ENCODE peak calls at places on chromosomes 2 and 18, in five cellular contexts. One of them, this sample, is unnamed.

GRCh38 chr2:144320491-144320890 is 199.4 kb downstream of the ZEB2 start:
- DNase-seq in psoas muscle: no peak
- DNase-seq in epithelial cell of esophagus: peak
- DNase-seq in choroid plexus epithelial cell: peak
- DNase-seq in dorsolateral prefrontal cortex: peak
- DNase-seq in this sample: peak

GRCh38 chr2:96685285-96685591 is 42.7 kb downstream of the FER1L5 start:
- DNase-seq in dorsolateral prefrontal cortex: no peak
- DNase-seq in psoas muscle: no peak
- DNase-seq in epithelial cell of esophagus: no peak
- DNase-seq in choroid plexus epithelial cell: no peak
- DNase-seq in this sample: no peak

GRCh38 chr2:135974036-135974435 is 11.4 kb downstream of the DARS1 start:
- DNase-seq in psoas muscle: no peak
- DNase-seq in epithelial cell of esophagus: no peak
- DNase-seq in dorsolateral prefrontal cortex: no peak
- DNase-seq in choroid plexus epithelial cell: no peak
- DNase-seq in this sample: no peak

GRCh38 chr2:1051075-1051474 is 100.4 kb downstream of the SNTG2 start:
- DNase-seq in psoas muscle: no peak
- DNase-seq in epithelial cell of esophagus: no peak
- DNase-seq in dorsolateral prefrontal cortex: no peak
- DNase-seq in choroid plexus epithelial cell: peak
- DNase-seq in this sample: no peak

GRCh38 chr2:125405816-125406215 is 1250.1 kb upstream of the GYPC start:
- DNase-seq in psoas muscle: no peak
- DNase-seq in choroid plexus epithelial cell: peak
- DNase-seq in dorsolateral prefrontal cortex: no peak
- DNase-seq in epithelial cell of esophagus: peak
- DNase-seq in this sample: peak

GRCh38 chr2:236735742-236736360 is 166.2 kb downstream of the ACKR3 start:
- DNase-seq in dorsolateral prefrontal cortex: no peak
- DNase-seq in choroid plexus epithelial cell: no peak
- DNase-seq in epithelial cell of esophagus: no peak
- DNase-seq in psoas muscle: no peak
- DNase-seq in this sample: no peak

GRCh38 chr18:42813570-42813969 is 301.9 kb downstream of the RIT2 start:
- DNase-seq in psoas muscle: no peak
- DNase-seq in dorsolateral prefrontal cortex: no peak
- DNase-seq in choroid plexus epithelial cell: no peak
- DNase-seq in epithelial cell of esophagus: no peak
- DNase-seq in this sample: peak

GRCh38 chr18:40841473-40841872 is 1113.6 kb upstream of the PIK3C3 start:
- DNase-seq in epithelial cell of esophagus: peak
- DNase-seq in dorsolateral prefrontal cortex: no peak
- DNase-seq in choroid plexus epithelial cell: peak
- DNase-seq in psoas muscle: no peak
- DNase-seq in this sample: peak

GRCh38 chr2:207085110-207085509 is 80.6 kb downstream of the KLF7 start:
- DNase-seq in choroid plexus epithelial cell: no peak
- DNase-seq in dorsolateral prefrontal cortex: no peak
- DNase-seq in psoas muscle: no peak
- DNase-seq in epithelial cell of esophagus: no peak
- DNase-seq in this sample: no peak

GRCh38 chr18:45330170-45330594 is 285.1 kb upstream of the SLC14A2 start:
- DNase-seq in dorsolateral prefrontal cortex: no peak
- DNase-seq in choroid plexus epithelial cell: no peak
- DNase-seq in epithelial cell of esophagus: no peak
- DNase-seq in psoas muscle: peak
- DNase-seq in this sample: no peak

GRCh38 chr2:74567862-74568261 is 13.3 kb downstream of the DOK1 start:
- DNase-seq in psoas muscle: no peak
- DNase-seq in choroid plexus epithelial cell: peak
- DNase-seq in dorsolateral prefrontal cortex: no peak
- DNase-seq in epithelial cell of esophagus: peak
- DNase-seq in this sample: peak

GRCh38 chr2:45323344-45323743 is 287.7 kb downstream of the SRBD1 start:
- DNase-seq in epithelial cell of esophagus: no peak
- DNase-seq in choroid plexus epithelial cell: no peak
- DNase-seq in psoas muscle: no peak
- DNase-seq in dorsolateral prefrontal cortex: no peak
- DNase-seq in this sample: no peak

GRCh38 chr2:3442185-3442584 is 62.7 kb downstream of the TRAPPC12 start:
- DNase-seq in choroid plexus epithelial cell: no peak
- DNase-seq in dorsolateral prefrontal cortex: no peak
- DNase-seq in epithelial cell of esophagus: no peak
- DNase-seq in psoas muscle: no peak
- DNase-seq in this sample: no peak

GRCh38 chr2:3441465-3441864 is 62.0 kb downstream of the TRAPPC12 start:
- DNase-seq in psoas muscle: no peak
- DNase-seq in choroid plexus epithelial cell: no peak
- DNase-seq in epithelial cell of esophagus: no peak
- DNase-seq in dorsolateral prefrontal cortex: no peak
- DNase-seq in this sample: no peak

GRCh38 chr2:3445891-3446290 is 66.4 kb downstream of the TRAPPC12 start:
- DNase-seq in dorsolateral prefrontal cortex: no peak
- DNase-seq in psoas muscle: no peak
- DNase-seq in choroid plexus epithelial cell: no peak
- DNase-seq in epithelial cell of esophagus: no peak
- DNase-seq in this sample: no peak

GRCh38 chr2:3443083-3443482 is 63.6 kb downstream of the TRAPPC12 start:
- DNase-seq in choroid plexus epithelial cell: no peak
- DNase-seq in epithelial cell of esophagus: no peak
- DNase-seq in dorsolateral prefrontal cortex: no peak
- DNase-seq in psoas muscle: no peak
- DNase-seq in this sample: no peak

DNA sequence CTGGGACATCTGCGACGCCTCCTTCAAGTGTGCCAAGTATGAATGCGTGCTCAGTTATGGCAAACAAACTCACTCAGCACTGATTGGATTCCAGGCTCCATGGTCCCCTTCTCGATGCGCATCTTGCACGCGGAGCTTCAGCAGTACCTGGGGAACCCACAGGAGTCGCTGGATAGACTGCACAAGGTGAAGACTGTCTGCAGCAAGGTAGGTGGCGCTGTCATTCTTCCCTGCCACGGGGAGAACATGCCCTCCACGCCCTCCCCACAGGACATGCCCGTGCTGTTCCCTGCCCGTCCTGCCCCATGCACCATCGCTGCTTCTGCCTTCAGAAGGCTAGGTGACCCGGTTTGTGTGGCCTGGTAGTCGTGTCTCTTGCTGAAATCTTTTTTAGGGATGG is 64.2 kb downstream of the TRAPPC12 start:
- DNase-seq in psoas muscle: no peak
- DNase-seq in epithelial cell of esophagus: peak
- DNase-seq in choroid plexus epithelial cell: no peak
- DNase-seq in dorsolateral prefrontal cortex: no peak
- DNase-seq in this sample: no peak
- TF ChIP-seq CTCF in psoas muscle: no peak
- TF ChIP-seq CTCF in epithelial cell of esophagus: no peak
- TF ChIP-seq CTCF in choroid plexus epithelial cell: no peak
- TF ChIP-seq CTCF in dorsolateral prefrontal cortex: no peak
- TF ChIP-seq CTCF in this sample: no peak

DNA sequence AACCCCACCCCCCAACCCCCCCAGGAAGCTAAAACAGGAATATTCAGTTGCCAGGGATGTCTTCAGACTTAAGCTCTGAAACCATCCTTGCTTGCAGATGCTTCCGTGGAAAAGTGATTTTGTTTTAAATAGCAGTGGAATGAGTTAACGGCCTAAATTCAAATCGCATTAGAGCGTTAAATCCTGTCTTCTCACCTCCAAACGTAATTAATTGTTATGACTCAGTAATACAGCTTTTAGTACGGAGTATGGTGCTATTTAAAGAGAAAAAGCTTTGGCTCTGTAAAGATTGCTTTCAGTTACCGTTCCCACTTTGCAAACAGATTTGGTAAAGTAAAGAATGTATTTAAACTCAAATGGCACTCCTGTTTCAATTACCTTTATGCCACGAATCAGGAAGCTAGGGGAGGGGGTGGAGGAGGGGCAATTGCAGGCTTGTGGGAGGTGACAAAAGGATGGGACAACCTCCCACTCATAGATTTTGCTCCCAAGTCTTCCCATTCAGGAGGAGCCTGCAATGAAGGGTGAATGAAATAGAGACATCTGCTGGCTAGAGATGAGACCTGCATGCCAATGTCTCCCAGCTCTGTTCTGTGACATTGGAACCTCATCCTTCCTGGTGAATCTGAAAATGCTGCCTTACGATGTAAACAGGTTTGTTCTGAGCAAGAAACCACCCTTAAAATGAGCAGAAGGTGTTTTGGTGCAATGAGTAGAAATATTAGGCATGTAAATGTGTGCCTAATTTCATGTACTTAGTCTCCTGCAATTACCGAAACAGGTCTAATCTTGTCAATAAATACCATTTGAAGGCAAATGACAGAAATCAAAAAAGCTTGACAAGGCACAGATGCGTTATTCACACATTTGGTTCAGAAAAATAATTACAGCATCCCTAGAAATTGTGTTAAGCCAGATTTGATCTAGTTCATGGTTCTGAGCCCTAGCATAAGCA is 2.6 kb upstream of the PID1 start:
- DNase-seq in epithelial cell of esophagus: peak
- DNase-seq in psoas muscle: no peak
- DNase-seq in dorsolateral prefrontal cortex: no peak
- DNase-seq in choroid plexus epithelial cell: peak
- DNase-seq in this sample: peak
- TF ChIP-seq CTCF in epithelial cell of esophagus: peak
- TF ChIP-seq CTCF in psoas muscle: peak
- TF ChIP-seq CTCF in dorsolateral prefrontal cortex: peak
- TF ChIP-seq CTCF in choroid plexus epithelial cell: peak
- TF ChIP-seq CTCF in this sample: peak

GRCh38 chr2:104033399-104033798 is 820.5 kb upstream of the POU3F3 start:
- DNase-seq in dorsolateral prefrontal cortex: no peak
- DNase-seq in epithelial cell of esophagus: peak
- DNase-seq in choroid plexus epithelial cell: peak
- DNase-seq in psoas muscle: no peak
- DNase-seq in this sample: peak
- TF ChIP-seq CTCF in dorsolateral prefrontal cortex: peak
- TF ChIP-seq CTCF in epithelial cell of esophagus: peak
- TF ChIP-seq CTCF in choroid plexus epithelial cell: peak
- TF ChIP-seq CTCF in psoas muscle: no peak
- TF ChIP-seq CTCF in this sample: peak

GRCh38 chr2:218217366-218218309 is 649 bp downstream of the ARPC2 start:
- DNase-seq in choroid plexus epithelial cell: no peak
- DNase-seq in psoas muscle: peak
- DNase-seq in dorsolateral prefrontal cortex: peak
- DNase-seq in epithelial cell of esophagus: peak
- DNase-seq in this sample: peak
- TF ChIP-seq CTCF in choroid plexus epithelial cell: no peak
- TF ChIP-seq CTCF in psoas muscle: no peak
- TF ChIP-seq CTCF in dorsolateral prefrontal cortex: no peak
- TF ChIP-seq CTCF in epithelial cell of esophagus: no peak
- TF ChIP-seq CTCF in this sample: no peak

GRCh38 chr18:27004056-27004829 is 138.7 kb upstream of the AQP4 start:
- DNase-seq in dorsolateral prefrontal cortex: no peak
- DNase-seq in psoas muscle: no peak
- DNase-seq in choroid plexus epithelial cell: peak
- DNase-seq in epithelial cell of esophagus: peak
- DNase-seq in this sample: peak
- TF ChIP-seq CTCF in dorsolateral prefrontal cortex: peak
- TF ChIP-seq CTCF in psoas muscle: peak
- TF ChIP-seq CTCF in choroid plexus epithelial cell: peak
- TF ChIP-seq CTCF in epithelial cell of esophagus: peak
- TF ChIP-seq CTCF in this sample: peak

GRCh38 chr2:53018830-53019425 is 748.7 kb upstream of the CHAC2 start:
- DNase-seq in psoas muscle: no peak
- DNase-seq in choroid plexus epithelial cell: peak
- DNase-seq in dorsolateral prefrontal cortex: no peak
- DNase-seq in epithelial cell of esophagus: no peak
- DNase-seq in this sample: peak
- TF ChIP-seq CTCF in psoas muscle: no peak
- TF ChIP-seq CTCF in choroid plexus epithelial cell: peak
- TF ChIP-seq CTCF in dorsolateral prefrontal cortex: no peak
- TF ChIP-seq CTCF in epithelial cell of esophagus: no peak
- TF ChIP-seq CTCF in this sample: peak

DNA sequence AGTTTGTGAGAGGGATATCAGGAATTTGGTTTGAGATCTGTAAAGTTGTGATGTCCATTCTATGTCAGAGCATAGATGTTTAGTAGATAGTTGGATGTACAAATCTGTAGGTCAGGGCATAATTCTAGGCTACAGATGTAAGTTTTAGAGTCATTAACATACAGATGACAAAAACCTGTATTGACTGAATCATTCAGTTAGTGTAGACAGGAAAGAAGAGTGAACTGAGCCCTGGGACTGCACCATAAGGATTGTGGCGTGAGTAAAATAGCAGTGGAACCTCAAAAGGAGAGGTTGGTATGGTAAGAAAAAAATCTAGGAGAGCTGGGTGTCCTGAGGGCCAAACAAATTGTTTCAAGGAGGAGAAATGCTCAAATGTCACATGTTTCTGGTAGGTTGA is 73.1 kb upstream of the RPRM start:
- DNase-seq in dorsolateral prefrontal cortex: no peak
- DNase-seq in choroid plexus epithelial cell: no peak
- DNase-seq in epithelial cell of esophagus: no peak
- DNase-seq in psoas muscle: no peak
- DNase-seq in this sample: no peak
- TF ChIP-seq CTCF in dorsolateral prefrontal cortex: no peak
- TF ChIP-seq CTCF in choroid plexus epithelial cell: no peak
- TF ChIP-seq CTCF in epithelial cell of esophagus: no peak
- TF ChIP-seq CTCF in psoas muscle: no peak
- TF ChIP-seq CTCF in this sample: no peak